ENCODE peak calls at places on chromosomes 2 and 18, in ten cellular contexts. E, J, G, P, K, R, N, W, L and M are unnamed samples.

GRCh38 chr2:190607014-190607597 is 41.8 kb upstream of the NAB1 start:
- DNase-seq in E (no peak), J (no peak), G (no peak), P (peak), K (no peak), R (no peak), N (no peak), W (no peak), L (peak), M (no peak)

GRCh38 chr2:219230201-219230540 is 565 bp downstream of the ANKZF1 start:
- DNase-seq in E (no peak), J (peak), G (no peak), P (peak), K (peak), R (peak), N (peak), W (no peak), L (peak), M (no peak)

GRCh38 chr2:134852518-134852917 is 14.1 kb downstream of the ACMSD start:
- DNase-seq in E (no peak), J (no peak), G (no peak), P (no peak), K (no peak), R (no peak), N (peak), W (no peak), L (no peak), M (no peak)

GRCh38 chr2:33411765-33412164 is 64.7 kb upstream of the RASGRP3 start:
- DNase-seq in E (no peak), J (no peak), G (no peak), P (no peak), K (no peak), R (no peak), N (no peak), W (no peak), L (peak), M (no peak)

GRCh38 chr2:145777297-145777696 is 1257.4 kb upstream of the ZEB2 start:
- DNase-seq in E (no peak), J (no peak), G (peak), P (peak), K (no peak), R (no peak), N (no peak), W (no peak), L (peak), M (no peak)

GRCh38 chr2:19949071-19949470 is 40.8 kb downstream of the WDR35 start:
- DNase-seq in E (no peak), J (no peak), G (peak), P (peak), K (no peak), R (no peak), N (no peak), W (no peak), L (no peak), M (no peak)

GRCh38 chr2:133434962-133435668 is 133.1 kb downstream of the NCKAP5 start:
- DNase-seq in E (no peak), J (no peak), G (peak), P (peak), K (no peak), R (no peak), N (no peak), W (no peak), L (peak), M (no peak)

GRCh38 chr2:165406053-165406628 is 63.4 kb upstream of the CSRNP3 start:
- DNase-seq in E (no peak), J (no peak), G (no peak), P (peak), K (no peak), R (no peak), N (peak), W (no peak), L (peak), M (no peak)

GRCh38 chr18:25300492-25300891 is 51.5 kb downstream of the ZNF521 start:
- DNase-seq in E (no peak), J (no peak), G (no peak), P (no peak), K (no peak), R (no peak), N (no peak), W (no peak), L (no peak), M (no peak)

GRCh38 chr18:72197598-72197997 is 346.5 kb downstream of the CBLN2 start:
- DNase-seq in E (no peak), J (no peak), G (no peak), P (no peak), K (no peak), R (no peak), N (no peak), W (no peak), L (no peak), M (no peak)

GRCh38 chr2:111194835-111195621 is 74.3 kb downstream of the BCL2L11 start:
- DNase-seq in E (no peak), J (peak), G (no peak), P (no peak), K (no peak), R (no peak), N (peak), W (no peak), L (no peak), M (no peak)

GRCh38 chr18:36481201-36481657 is 183.7 kb downstream of the FHOD3 start:
- DNase-seq in E (no peak), J (no peak), G (no peak), P (no peak), K (no peak), R (no peak), N (peak), W (no peak), L (no peak), M (no peak)

GRCh38 chr18:67730884-67731283 is 214.4 kb upstream of the DSEL start:
- DNase-seq in E (no peak), J (no peak), G (no peak), P (peak), K (no peak), R (no peak), N (no peak), W (no peak), L (peak), M (no peak)

GRCh38 chr2:171958475-171958874 is 36.2 kb downstream of the HAT1 start:
- DNase-seq in E (no peak), J (no peak), G (no peak), P (peak), K (no peak), R (no peak), N (no peak), W (no peak), L (peak), M (no peak)

GRCh38 chr2:241878007-241878970 is 8.8 kb downstream of the RTP5 start:
- DNase-seq in E (peak), J (peak), G (no peak), P (peak), K (peak), R (peak), N (peak), W (peak), L (no peak), M (peak)

GRCh38 chr18:56661414-56662101 is 10.4 kb downstream of the WDR7 start:
- DNase-seq in E (no peak), J (no peak), G (no peak), P (no peak), K (no peak), R (no peak), N (no peak), W (no peak), L (no peak), M (no peak)

GRCh38 chr2:201839727-201840126 is 33.4 kb downstream of the CDK15 start:
- DNase-seq in E (no peak), J (no peak), G (no peak), P (no peak), K (no peak), R (no peak), N (no peak), W (no peak), L (no peak), M (no peak)

GRCh38 chr18:79845164-79845563 is 47.4 kb downstream of the KCNG2 start:
- DNase-seq in E (peak), J (no peak), G (no peak), P (no peak), K (no peak), R (peak), N (no peak), W (no peak), L (no peak), M (no peak)

GRCh38 chr2:26274058-26274613 is 29.4 kb downstream of the HADHB start:
- DNase-seq in E (peak), J (no peak), G (no peak), P (peak), K (no peak), R (no peak), N (no peak), W (peak), L (peak), M (peak)

GRCh38 chr2:151357359-151357758 is at the start of gene TNFAIP6:
- DNase-seq in E (no peak), J (no peak), G (peak), P (peak), K (no peak), R (no peak), N (peak), W (no peak), L (peak), M (no peak)

GRCh38 chr2:167478196-167478595 is 589.9 kb downstream of the XIRP2 start:
- DNase-seq in E (no peak), J (no peak), G (no peak), P (no peak), K (no peak), R (no peak), N (peak), W (no peak), L (no peak), M (no peak)

GRCh38 chr2:65450395-65450794 is 18.0 kb upstream of the SPRED2 start:
- DNase-seq in E (no peak), J (no peak), G (no peak), P (no peak), K (no peak), R (no peak), N (no peak), W (no peak), L (no peak), M (no peak)

GRCh38 chr2:43024515-43024962 is 201.9 kb downstream of the ZFP36L2 start:
- DNase-seq in E (peak), J (peak), G (no peak), P (peak), K (peak), R (peak), N (peak), W (peak), L (peak), M (no peak)

GRCh38 chr2:232438951-232439757 is 16.8 kb upstream of the ALPI start:
- DNase-seq in E (no peak), J (no peak), G (no peak), P (peak), K (peak), R (peak), N (no peak), W (no peak), L (no peak), M (no peak)

GRCh38 chr2:201432038-201432437 is 19.2 kb downstream of the TRAK2 start:
- DNase-seq in E (no peak), J (no peak), G (no peak), P (peak), K (no peak), R (no peak), N (no peak), W (no peak), L (peak), M (no peak)

GRCh38 chr2:236093134-236093533 is 75.1 kb downstream of the GBX2 start:
- DNase-seq in E (no peak), J (no peak), G (no peak), P (no peak), K (no peak), R (no peak), N (no peak), W (no peak), L (no peak), M (no peak)
- TF ChIP-seq CTCF in E (no peak), J (no peak), G (no peak), P (no peak), K (no peak), R (no peak), N (peak), W (no peak), L (no peak), M (no peak)

DNA sequence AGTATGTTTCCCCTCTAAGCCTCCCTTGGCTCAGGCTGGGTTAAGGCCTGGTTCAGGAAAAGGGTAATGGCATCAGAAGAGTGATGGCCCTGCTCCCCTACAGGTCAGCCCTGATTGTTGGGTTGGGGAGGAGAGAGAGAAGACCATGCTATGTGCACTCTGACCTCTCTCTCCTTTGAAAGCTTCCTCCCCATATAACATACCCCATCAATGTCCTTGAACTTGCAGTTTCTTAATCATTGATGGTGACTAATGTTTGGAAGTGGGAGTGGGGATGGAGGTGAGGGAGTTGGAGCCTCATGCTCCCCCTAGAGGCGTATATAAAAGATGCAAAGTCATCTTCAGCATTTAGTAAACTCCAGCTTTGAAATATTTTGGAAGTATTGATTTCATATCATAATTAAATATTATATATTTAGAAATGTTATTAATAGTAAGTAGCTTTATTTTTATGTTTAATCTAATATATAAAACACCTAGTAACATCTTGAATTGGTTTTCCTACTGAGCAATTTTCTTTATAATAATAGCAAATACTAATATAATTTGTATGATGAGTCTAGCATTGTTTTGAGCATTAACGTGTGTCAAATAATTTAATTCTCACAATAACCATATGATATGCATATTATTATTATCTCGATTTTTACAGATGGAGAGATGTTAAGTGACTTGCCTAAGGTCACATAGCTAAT is 8.8 kb downstream of the PLCL1 start:
- DNase-seq in E (no peak), J (peak), G (no peak), P (peak), K (no peak), R (no peak), N (peak), W (no peak), L (peak), M (no peak)
- TF ChIP-seq CTCF in E (no peak), J (peak), G (peak), P (peak), K (peak), R (peak), N (peak), W (no peak), L (peak), M (no peak)

GRCh38 chr2:119826370-119826961 is 66.7 kb downstream of the PTPN4 start:
- DNase-seq in E (no peak), J (peak), G (peak), P (peak), K (peak), R (no peak), N (peak), W (no peak), L (peak), M (no peak)
- TF ChIP-seq CTCF in E (no peak), J (peak), G (peak), P (peak), K (peak), R (peak), N (peak), W (peak), L (peak), M (no peak)

GRCh38 chr2:53515435-53516332 is 251.9 kb upstream of the CHAC2 start:
- DNase-seq in E (no peak), J (no peak), G (no peak), P (peak), K (no peak), R (no peak), N (peak), W (no peak), L (no peak), M (no peak)
- TF ChIP-seq CTCF in E (no peak), J (no peak), G (no peak), P (peak), K (no peak), R (no peak), N (peak), W (no peak), L (peak), M (no peak)

DNA sequence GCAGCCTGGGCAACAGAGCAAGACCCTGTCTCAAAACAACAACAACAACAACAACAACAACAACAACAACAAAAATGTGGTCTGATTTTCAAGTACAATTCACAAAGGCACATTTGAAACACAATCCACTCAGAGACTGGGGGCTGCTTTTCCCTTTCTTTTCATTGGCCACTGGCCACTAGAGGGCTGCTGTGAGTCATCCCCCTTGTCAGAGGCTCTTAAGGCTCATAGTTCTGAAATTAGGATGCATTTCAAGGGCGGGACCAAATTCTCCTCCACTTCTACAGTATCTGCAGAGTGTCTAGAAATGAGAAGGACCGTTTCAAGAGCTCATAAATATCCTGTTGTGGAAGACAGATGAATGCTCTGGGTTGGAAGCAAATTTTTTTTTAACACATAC is 285.4 kb downstream of the NRXN1 start:
- DNase-seq in E (no peak), J (peak), G (no peak), P (peak), K (peak), R (no peak), N (peak), W (no peak), L (peak), M (no peak)
- TF ChIP-seq CTCF in E (no peak), J (peak), G (peak), P (peak), K (peak), R (no peak), N (peak), W (no peak), L (peak), M (no peak)